ENCODE peak calls at places on chromosomes 11 and 22, in four cellular contexts. V is SK-N-SH, Z is K562, G is HepG2. F is an unnamed sample.

GRCh38 chr11:76745561-76746207 is 37.5 kb upstream of the TSKU start:
- DNase-seq in V (no peak), Z (peak), G (no peak), F (no peak)

GRCh38 chr22:32444068-32444467 is 20.2 kb downstream of the BPIFC start:
- DNase-seq in V (peak), Z (peak), G (peak), F (peak)

GRCh38 chr11:80937831-80938230 is 1497.0 kb upstream of the TENM4 start:
- DNase-seq in V (no peak), Z (no peak), G (no peak), F (no peak)

GRCh38 chr11:11039249-11039965 is 181.6 kb upstream of the ZBED5 start:
- DNase-seq in V (no peak), Z (no peak), G (no peak), F (no peak)

GRCh38 chr22:27115816-27116256 is 458.4 kb downstream of the MIAT start:
- DNase-seq in V (no peak), Z (no peak), G (peak), F (no peak)

GRCh38 chr11:86396403-86396802 is 21.7 kb downstream of the CCDC81 start:
- DNase-seq in V (no peak), Z (no peak), G (no peak), F (no peak)

GRCh38 chr11:64870176-64870892 is 8.1 kb downstream of the EHD1 start:
- DNase-seq in V (no peak), Z (peak), G (peak), F (no peak)

GRCh38 chr22:46062971-46063631 is 86.1 kb upstream of the WNT7B start:
- DNase-seq in V (peak), Z (no peak), G (no peak), F (peak)

GRCh38 chr11:1776331-1776851 is 12.7 kb upstream of the CTSD start:
- DNase-seq in V (no peak), Z (no peak), G (no peak), F (no peak)

GRCh38 chr22:37601203-37601539 is 7.5 kb upstream of the GGA1 start:
- DNase-seq in V (no peak), Z (no peak), G (no peak), F (no peak)

GRCh38 chr22:49659924-49660315 is 167.8 kb downstream of the BRD1 start:
- DNase-seq in V (no peak), Z (no peak), G (no peak), F (peak)

GRCh38 chr11:42407379-42407778 is 904.4 kb upstream of the API5 start:
- DNase-seq in V (peak), Z (no peak), G (no peak), F (peak)

GRCh38 chr11:71917646-71918045 is 10.7 kb downstream of the XNDC1N start:
- DNase-seq in V (no peak), Z (no peak), G (no peak), F (no peak)

GRCh38 chr11:74100735-74101134 is 70.1 kb downstream of the C2CD3 start:
- DNase-seq in V (no peak), Z (no peak), G (no peak), F (no peak)

GRCh38 chr11:43723617-43724016 is 43.1 kb downstream of the HSD17B12 start:
- DNase-seq in V (no peak), Z (no peak), G (no peak), F (no peak)

GRCh38 chr11:6474806-6475500 is 1.2 kb upstream of the TRIM3 start:
- DNase-seq in V (no peak), Z (no peak), G (no peak), F (no peak)

GRCh38 chr22:25950101-25950500 is 208.1 kb downstream of the MYO18B start:
- DNase-seq in V (no peak), Z (no peak), G (no peak), F (no peak)

GRCh38 chr11:61972796-61973602 is 5.6 kb upstream of the FTH1 start:
- DNase-seq in V (no peak), Z (no peak), G (peak), F (no peak)

GRCh38 chr11:120344302-120345004 is 8.2 kb downstream of the ARHGEF12 start:
- DNase-seq in V (no peak), Z (no peak), G (no peak), F (no peak)

GRCh38 chr11:68370211-68371111 is 58.1 kb downstream of the LRP5 start:
- DNase-seq in V (peak), Z (no peak), G (no peak), F (no peak)

GRCh38 chr22:37887610-37888378 is 18.3 kb upstream of the MICALL1 start:
- DNase-seq in V (no peak), Z (no peak), G (no peak), F (no peak)

GRCh38 chr22:22001664-22002525 is 19.3 kb upstream of the TOP3B start:
- DNase-seq in V (no peak), Z (no peak), G (no peak), F (no peak)

GRCh38 chr11:10288316-10288715 is 5.7 kb downstream of the SBF2 start:
- DNase-seq in V (no peak), Z (no peak), G (no peak), F (no peak)

GRCh38 chr22:30866811-30867271 is 101.7 kb downstream of the MORC2 start:
- DNase-seq in V (peak), Z (no peak), G (peak), F (no peak)

GRCh38 chr11:132605794-132606570 is 926.3 kb downstream of the OPCML start:
- DNase-seq in V (no peak), Z (no peak), G (no peak), F (no peak)

GRCh38 chr11:22304337-22304961 is 33.7 kb upstream of the SLC17A6 start:
- DNase-seq in V (peak), Z (peak), G (peak), F (no peak)

GRCh38 chr11:79440451-79441158 is at the start of gene TENM4:
- DNase-seq in V (peak), Z (no peak), G (no peak), F (peak)

GRCh38 chr11:11313426-11313825 is 39.6 kb downstream of the CSNK2A3 start:
- DNase-seq in V (no peak), Z (no peak), G (peak), F (no peak)

GRCh38 chr22:17971711-17972110 is 52.6 kb downstream of the MICAL3 start:
- DNase-seq in V (no peak), Z (no peak), G (no peak), F (no peak)

GRCh38 chr11:113188433-113188834 is 125.9 kb upstream of the TTC12 start:
- DNase-seq in V (no peak), Z (no peak), G (no peak), F (no peak)

GRCh38 chr22:39175127-39176066 is 22.9 kb upstream of the CBX7 start:
- DNase-seq in V (no peak), Z (no peak), G (no peak), F (no peak)

GRCh38 chr11:92279056-92279455 is 54.4 kb downstream of the FAT3 start:
- DNase-seq in V (no peak), Z (no peak), G (no peak), F (no peak)

GRCh38 chr22:30396871-30397655 is at the start of gene SEC14L2:
- DNase-seq in V (peak), Z (no peak), G (no peak), F (peak)

GRCh38 chr11:37411289-37411688 is 813.3 kb upstream of the RAG2 start:
- DNase-seq in V (no peak), Z (no peak), G (no peak), F (no peak)
- TF ChIP-seq MAX in V (no peak), Z (no peak), G (no peak), F (no peak)

GRCh38 chr11:59756845-59757244 is 1.7 kb downstream of the STX3 start:
- DNase-seq in V (no peak), Z (peak), G (no peak), F (no peak)
- TF ChIP-seq FOXJ3 in V (no peak), Z (no peak), G (no peak), F (no peak)

GRCh38 chr11:116454951-116455350 is 317.8 kb downstream of the BUD13 start:
- DNase-seq in V (no peak), Z (no peak), G (no peak), F (no peak)

GRCh38 chr11:116457336-116458007 is 315.3 kb downstream of the BUD13 start:
- DNase-seq in V (no peak), Z (no peak), G (no peak), F (no peak)

GRCh38 chr11:116452447-116452846 is 320.3 kb downstream of the BUD13 start:
- DNase-seq in V (peak), Z (no peak), G (no peak), F (no peak)

GRCh38 chr11:116458546-116458945 is 314.2 kb downstream of the BUD13 start:
- DNase-seq in V (no peak), Z (no peak), G (no peak), F (no peak)

GRCh38 chr11:116454020-116454645 is 318.7 kb downstream of the BUD13 start:
- DNase-seq in V (peak), Z (peak), G (peak), F (peak)
- TF ChIP-seq MAX in V (no peak), Z (no peak), G (no peak), F (peak)

GRCh38 chr22:42686756-42687491 is 33.7 kb downstream of the A4GALT start:
- DNase-seq in V (no peak), Z (no peak), G (no peak), F (no peak)

GRCh38 chr22:42688914-42689275 is 31.8 kb downstream of the A4GALT start:
- DNase-seq in V (no peak), Z (no peak), G (no peak), F (no peak)

GRCh38 chr22:42691440-42691839 is 29.2 kb downstream of the A4GALT start:
- DNase-seq in V (no peak), Z (no peak), G (no peak), F (no peak)

GRCh38 chr22:42685941-42686666 is 34.6 kb downstream of the A4GALT start:
- DNase-seq in V (peak), Z (no peak), G (no peak), F (no peak)

DNA sequence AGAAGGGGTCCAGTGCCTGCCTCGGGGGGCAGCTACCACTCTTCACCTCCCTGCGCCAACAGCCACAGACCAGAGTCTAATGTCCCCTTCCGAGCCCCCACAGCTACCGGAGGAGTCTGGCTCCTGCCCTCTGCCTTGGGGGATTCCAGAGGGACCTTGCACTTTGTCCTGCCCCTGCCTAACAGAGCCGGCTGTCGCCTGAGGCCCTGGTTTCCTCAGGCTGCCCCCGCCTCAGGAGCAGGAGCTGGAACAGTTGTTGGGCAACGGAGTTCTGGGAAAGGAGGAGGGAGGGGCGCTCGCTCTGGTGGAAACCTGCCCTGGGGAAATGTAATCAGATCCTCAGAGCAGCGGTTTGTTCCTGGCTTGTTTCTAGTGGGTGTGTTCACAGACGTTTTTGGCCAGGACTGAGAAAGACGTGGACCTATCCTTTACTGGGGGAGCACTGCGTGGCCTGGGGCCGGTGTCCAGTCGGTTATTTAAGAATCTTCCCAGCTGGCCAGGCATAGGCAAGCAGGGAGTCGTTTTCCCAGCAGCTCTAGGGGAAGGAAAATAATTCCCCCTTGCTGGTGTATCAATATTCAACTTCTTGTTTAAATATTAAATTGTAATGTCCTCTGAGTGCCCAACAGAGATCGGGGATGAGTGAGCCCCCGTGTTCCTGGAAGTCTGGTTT is 32.3 kb downstream of the A4GALT start:
- DNase-seq in V (peak), Z (peak), G (peak), F (peak)
- TF ChIP-seq FOXJ3 in V (no peak), Z (no peak), G (no peak), F (no peak)